ENCODE peak calls at places on chromosomes 4 and X, in ten cellular contexts. R, H, E, B, G, T, U, S, Z and K are unnamed samples.

GRCh38 chrX:50448565-50448964 is 22.1 kb downstream of the DGKK start:
- DNase-seq in B (no peak), R (no peak), U (no peak), S (no peak), T (peak; percentile 78), E (no peak), G (peak; percentile 69), H (no peak), Z (peak; percentile 70), K (no peak)

GRCh38 chrX:149131780-149132179 is 373.3 kb downstream of the IDS start:
- DNase-seq in R (no peak), B (no peak), H (no peak), S (no peak), T (peak; percentile 47), U (no peak), Z (no peak), G (peak; percentile 74), E (no peak), K (no peak)

GRCh38 chrX:13448941-13449340 is 120.5 kb upstream of the EGFL6 start:
- DNase-seq in E (no peak), G (no peak), T (no peak), R (no peak), Z (no peak), U (no peak), B (no peak), S (no peak), H (no peak), K (no peak)

GRCh38 chr4:2448589-2448988 is 20.3 kb upstream of the RNF4 start:
- DNase-seq in E (no peak), G (no peak), S (no peak), U (no peak), Z (no peak), T (no peak), B (no peak), H (no peak), R (no peak), K (no peak)

GRCh38 chrX:26914232-26914631 is 548.9 kb downstream of the PPP4R3C start:
- DNase-seq in U (peak; percentile 1), B (no peak), E (no peak), T (no peak), R (no peak), Z (no peak), H (no peak), G (no peak), S (no peak), K (no peak)

GRCh38 chrX:30141966-30142365 is 73.4 kb upstream of the MAGEB2 start:
- DNase-seq in T (peak; percentile 24), B (peak; percentile 44), E (no peak), S (no peak), H (no peak), Z (peak; percentile 41), G (peak; percentile 36), R (peak; percentile 43), U (no peak), K (no peak)

GRCh38 chr4:118821590-118822293 is 14.2 kb downstream of the SEC24D start:
- DNase-seq in T (no peak), Z (no peak), H (no peak), S (no peak), G (peak; percentile 70), R (no peak), E (no peak), U (no peak), B (no peak), K (no peak)

GRCh38 chrX:20857746-20858145 is 516.5 kb upstream of the CNKSR2 start:
- DNase-seq in H (no peak), E (no peak), G (peak; percentile 4), R (no peak), Z (no peak), T (peak; percentile 43), U (no peak), S (peak; percentile 0), B (no peak), K (no peak)

GRCh38 chrX:70478521-70478920 is 33.9 kb downstream of the DLG3 start:
- DNase-seq in B (no peak), G (no peak), Z (no peak), S (no peak), U (no peak), R (no peak), E (no peak), T (no peak), H (no peak), K (no peak)

GRCh38 chrX:118770133-118770760 is 42.8 kb downstream of the IL13RA1 start:
- DNase-seq in H (no peak), S (no peak), T (no peak), U (no peak), R (no peak), E (peak; percentile 3), G (no peak), B (no peak), Z (no peak), K (no peak)

GRCh38 chr4:173005912-173006633 is 162.5 kb upstream of the GALNT7 start:
- DNase-seq in U (no peak), B (no peak), T (no peak), H (no peak), E (no peak), R (no peak), G (no peak), S (no peak), Z (no peak), K (no peak)

GRCh38 chr4:7169134-7169533 is 23.2 kb upstream of the SORCS2 start:
- DNase-seq in T (no peak), U (no peak), R (no peak), S (no peak), Z (no peak), B (no peak), H (no peak), E (no peak), G (no peak), K (no peak)

GRCh38 chrX:121052122-121052521 is 4.7 kb downstream of the GLUD2 start:
- DNase-seq in E (no peak), Z (no peak), R (no peak), U (no peak), B (no peak), S (no peak), G (peak; percentile 22), H (no peak), T (no peak), K (no peak)

GRCh38 chr4:159235779-159236368 is 133.0 kb downstream of the RAPGEF2 start:
- DNase-seq in Z (no peak), T (no peak), H (no peak), E (no peak), R (no peak), S (no peak), B (no peak), U (no peak), G (no peak), K (no peak)